ENCODE peak calls at places on chromosomes 11 and 22, in ten cellular contexts. M, E, Y, J, H, Z, R, G, L and O are unnamed samples.

GRCh38 chr11:57499413-57499982 is 16.0 kb downstream of the SLC43A1 start:
- DNase-seq in M (peak), E (peak), Y (peak), J (peak), H (peak), Z (peak), R (peak), G (peak), L (peak), O (peak)

GRCh38 chr22:39622881-39623367 is 52.4 kb downstream of the CACNA1I start:
- DNase-seq in M (peak), E (no peak), Y (no peak), J (peak), H (no peak), Z (no peak), R (peak), G (peak), L (peak), O (peak)

GRCh38 chr11:20474176-20474950 is 86.8 kb downstream of the PRMT3 start:
- DNase-seq in M (peak), E (no peak), Y (no peak), J (no peak), H (no peak), Z (no peak), R (no peak), G (no peak), L (no peak), O (no peak)

GRCh38 chr11:48141475-48142100 is 75.0 kb upstream of the OR4B1 start:
- DNase-seq in M (no peak), E (no peak), Y (no peak), J (no peak), H (peak), Z (no peak), R (no peak), G (peak), L (peak), O (peak)

GRCh38 chr11:13098067-13098466 is 89.0 kb downstream of the RASSF10 start:
- DNase-seq in M (no peak), E (no peak), Y (no peak), J (no peak), H (no peak), Z (no peak), R (no peak), G (peak), L (no peak), O (no peak)

GRCh38 chr11:3217751-3218482 is 696 bp downstream of the MRGPRG start:
- DNase-seq in M (peak), E (peak), Y (no peak), J (no peak), H (no peak), Z (no peak), R (no peak), G (no peak), L (peak), O (no peak)

GRCh38 chr22:42912049-42912448 is 55.0 kb upstream of the ARFGAP3 start:
- DNase-seq in M (no peak), E (no peak), Y (no peak), J (no peak), H (no peak), Z (no peak), R (no peak), G (no peak), L (no peak), O (peak)

GRCh38 chr11:6817668-6818067 is 18.2 kb upstream of the OR6A2 start:
- DNase-seq in M (no peak), E (no peak), Y (no peak), J (no peak), H (no peak), Z (no peak), R (no peak), G (peak), L (no peak), O (no peak)

GRCh38 chr22:46592390-46592872 is 27.8 kb upstream of the GRAMD4 start:
- DNase-seq in M (no peak), E (no peak), Y (no peak), J (no peak), H (peak), Z (peak), R (peak), G (peak), L (no peak), O (no peak)

GRCh38 chr11:119320593-119321524 is 3.9 kb upstream of the MCAM start:
- DNase-seq in M (no peak), E (peak), Y (no peak), J (no peak), H (peak), Z (no peak), R (peak), G (peak), L (peak), O (peak)

GRCh38 chr11:74262725-74263124 is 48.7 kb downstream of the P4HA3 start:
- DNase-seq in M (no peak), E (no peak), Y (no peak), J (no peak), H (no peak), Z (no peak), R (no peak), G (no peak), L (no peak), O (no peak)

GRCh38 chr11:45092901-45093760 is 53.3 kb upstream of the PRDM11 start:
- DNase-seq in M (no peak), E (no peak), Y (no peak), J (no peak), H (peak), Z (no peak), R (no peak), G (peak), L (no peak), O (peak)

GRCh38 chr11:113505541-113506375 is 30.6 kb upstream of the DRD2 start:
- DNase-seq in M (peak), E (no peak), Y (no peak), J (no peak), H (peak), Z (no peak), R (no peak), G (peak), L (no peak), O (no peak)

GRCh38 chr11:72742522-72743320 is 9.5 kb downstream of the ARAP1 start:
- DNase-seq in M (no peak), E (no peak), Y (no peak), J (no peak), H (no peak), Z (no peak), R (no peak), G (no peak), L (no peak), O (no peak)

GRCh38 chr11:71184421-71185210 is 67.8 kb downstream of the SHANK2 start:
- DNase-seq in M (no peak), E (peak), Y (no peak), J (no peak), H (no peak), Z (no peak), R (no peak), G (no peak), L (no peak), O (no peak)

GRCh38 chr11:116787436-116787785 is 412 bp downstream of the ZPR1 start:
- DNase-seq in M (no peak), E (no peak), Y (no peak), J (no peak), H (no peak), Z (no peak), R (no peak), G (no peak), L (no peak), O (no peak)

DNA sequence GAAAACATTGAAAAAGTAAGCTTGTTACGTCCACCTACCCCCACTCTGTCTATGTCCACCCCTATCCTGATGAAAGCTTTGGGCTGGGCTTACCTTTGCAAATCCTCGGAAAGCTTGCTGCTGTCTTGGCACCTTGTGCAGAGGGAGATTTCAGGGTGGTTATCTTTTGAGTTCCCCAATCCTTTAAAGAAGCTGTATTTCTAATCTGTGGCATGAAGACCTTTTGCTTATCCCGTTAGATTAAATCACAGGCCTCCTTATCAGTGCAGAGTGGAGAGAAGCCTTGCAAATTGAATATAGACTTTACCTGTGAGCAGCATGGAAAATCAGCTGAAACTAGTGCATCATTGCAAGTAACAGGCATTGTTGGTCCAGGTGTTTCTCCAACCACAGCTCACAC is 580.6 kb upstream of the ANO5 start:
- DNase-seq in M (no peak), E (no peak), Y (no peak), J (no peak), H (no peak), Z (no peak), R (no peak), G (no peak), L (no peak), O (no peak)
- TF ChIP-seq CTCF in M (no peak), E (no peak), Y (no peak), J (no peak), H (no peak), Z (no peak), R (no peak), G (no peak), L (no peak), O (no peak)

GRCh38 chr11:129885381-129885780 is 10.0 kb downstream of the NFRKB start:
- DNase-seq in M (no peak), E (no peak), Y (no peak), J (no peak), H (no peak), Z (no peak), R (no peak), G (no peak), L (no peak), O (no peak)

GRCh38 chr11:129880311-129880710 is 15.1 kb downstream of the NFRKB start:
- DNase-seq in M (no peak), E (no peak), Y (no peak), J (no peak), H (no peak), Z (no peak), R (no peak), G (no peak), L (no peak), O (no peak)

GRCh38 chr11:129884581-129884980 is 10.8 kb downstream of the NFRKB start:
- DNase-seq in M (no peak), E (no peak), Y (no peak), J (no peak), H (no peak), Z (no peak), R (no peak), G (no peak), L (no peak), O (no peak)

GRCh38 chr11:129881570-129882170 is 13.7 kb downstream of the NFRKB start:
- DNase-seq in M (peak), E (no peak), Y (no peak), J (no peak), H (no peak), Z (no peak), R (peak), G (peak), L (peak), O (peak)
- TF ChIP-seq CTCF in M (peak), E (peak), Y (peak), J (peak), H (peak), Z (peak), R (peak), G (peak), L (peak), O (peak)

GRCh38 chr11:35403765-35404396 is 15.5 kb downstream of the SLC1A2 start:
- DNase-seq in M (no peak), E (no peak), Y (no peak), J (no peak), H (no peak), Z (no peak), R (no peak), G (no peak), L (peak), O (no peak)

GRCh38 chr11:35407041-35407440 is 12.3 kb downstream of the SLC1A2 start:
- DNase-seq in M (no peak), E (no peak), Y (no peak), J (no peak), H (no peak), Z (no peak), R (no peak), G (no peak), L (no peak), O (no peak)

GRCh38 chr11:35402751-35403454 is 16.5 kb downstream of the SLC1A2 start:
- DNase-seq in M (no peak), E (no peak), Y (no peak), J (no peak), H (no peak), Z (no peak), R (no peak), G (no peak), L (no peak), O (no peak)

GRCh38 chr11:35398881-35399280 is 20.5 kb downstream of the SLC1A2 start:
- DNase-seq in M (no peak), E (no peak), Y (no peak), J (no peak), H (no peak), Z (no peak), R (no peak), G (peak), L (no peak), O (no peak)

GRCh38 chr11:35404397-35404775 is 15.0 kb downstream of the SLC1A2 start:
- DNase-seq in M (peak), E (no peak), Y (no peak), J (no peak), H (no peak), Z (no peak), R (peak), G (peak), L (peak), O (peak)
- TF ChIP-seq CTCF in M (peak), E (peak), Y (peak), J (peak), H (peak), Z (peak), R (peak), G (peak), L (peak), O (peak)

DNA sequence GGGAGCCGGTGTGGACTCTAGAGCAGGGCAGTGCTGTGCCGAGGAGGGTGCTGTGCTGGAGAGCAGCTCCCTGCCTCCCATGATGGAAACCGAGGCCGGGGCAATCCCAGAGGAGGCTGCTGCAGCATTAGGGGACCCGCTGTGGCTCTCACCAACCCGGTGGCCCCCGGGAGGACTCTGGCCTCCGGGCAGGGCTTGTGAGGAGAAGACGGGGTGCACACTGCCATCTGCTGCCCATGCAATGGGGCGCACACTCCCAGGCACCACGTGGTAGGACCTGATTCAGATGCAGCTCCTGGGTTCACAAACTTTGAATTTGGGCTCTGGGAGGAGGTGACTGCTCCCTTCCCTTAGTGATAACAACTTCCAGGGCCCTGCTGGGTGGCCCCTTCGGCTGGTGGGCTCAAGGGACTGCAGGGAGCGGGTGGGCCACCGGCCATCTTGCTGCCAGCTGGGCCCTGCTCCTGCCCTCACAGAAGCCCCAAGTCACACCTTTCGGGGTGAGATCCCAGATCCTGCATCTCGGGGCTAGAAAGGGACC is 93.8 kb upstream of the FGF3 start:
- DNase-seq in M (peak), E (peak), Y (no peak), J (no peak), H (no peak), Z (no peak), R (peak), G (peak), L (no peak), O (no peak)
- TF ChIP-seq CTCF in M (peak), E (no peak), Y (peak), J (peak), H (no peak), Z (peak), R (peak), G (peak), L (no peak), O (peak)

DNA sequence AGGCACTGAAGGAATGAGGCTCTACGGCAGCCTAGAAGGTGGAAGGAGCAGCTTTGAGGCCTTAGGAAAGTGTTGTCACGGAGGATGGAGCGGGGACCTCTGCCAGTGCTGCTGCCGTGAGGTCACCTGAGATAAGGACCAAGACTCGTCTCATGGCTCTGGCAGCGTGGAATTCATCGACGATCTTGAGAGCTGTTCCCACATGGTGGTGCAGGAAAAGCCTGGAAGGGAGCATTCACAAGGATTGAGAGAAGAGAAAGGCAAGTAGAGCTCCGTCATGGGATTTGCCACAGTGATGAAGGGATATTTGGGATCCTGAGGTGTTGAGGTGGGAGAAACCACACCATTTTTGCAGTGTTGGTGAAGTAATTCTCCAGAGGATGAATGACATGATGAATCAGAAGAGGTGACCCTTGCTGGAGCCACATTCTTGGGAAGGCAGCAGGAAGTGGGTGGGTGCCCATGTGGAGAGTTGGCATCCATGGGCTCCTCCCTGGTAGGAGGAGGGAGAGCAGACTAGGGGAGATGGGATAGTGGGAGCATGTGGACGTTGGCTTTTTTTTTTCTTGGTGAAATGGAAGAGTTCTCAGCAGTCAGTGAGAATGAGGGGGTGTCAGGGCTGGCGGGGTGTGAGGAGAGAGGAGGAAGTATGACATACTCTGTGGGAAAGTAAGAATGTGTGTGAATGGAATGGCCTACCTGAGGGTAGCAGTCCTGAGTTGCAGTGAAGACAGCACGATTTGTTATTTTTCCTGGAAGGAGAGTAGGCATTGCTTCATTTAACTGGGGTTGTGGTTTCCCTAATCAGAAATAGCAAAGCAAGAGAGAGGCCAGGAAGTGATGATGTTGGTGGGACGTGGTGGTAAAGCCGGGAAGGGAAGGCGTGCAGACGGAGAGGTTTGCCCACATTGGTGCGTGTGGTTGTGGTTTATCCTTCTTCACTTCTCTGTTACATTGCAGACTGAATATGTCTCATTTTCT is 11.1 kb downstream of the PPP6R3 start:
- DNase-seq in M (no peak), E (no peak), Y (no peak), J (no peak), H (peak), Z (no peak), R (peak), G (peak), L (no peak), O (peak)
- TF ChIP-seq CTCF in M (no peak), E (no peak), Y (no peak), J (no peak), H (no peak), Z (no peak), R (no peak), G (no peak), L (no peak), O (no peak)

GRCh38 chr11:87039371-87039770 is 1.6 kb downstream of the TMEM135 start:
- DNase-seq in M (no peak), E (no peak), Y (no peak), J (no peak), H (peak), Z (no peak), R (no peak), G (peak), L (no peak), O (peak)

GRCh38 chr11:87036756-87037449 is 831 bp upstream of the TMEM135 start:
- DNase-seq in M (peak), E (no peak), Y (no peak), J (no peak), H (no peak), Z (no peak), R (peak), G (no peak), L (peak), O (no peak)

GRCh38 chr11:87035976-87036583 is 1.7 kb upstream of the TMEM135 start:
- DNase-seq in M (no peak), E (no peak), Y (no peak), J (no peak), H (no peak), Z (no peak), R (no peak), G (no peak), L (no peak), O (no peak)

GRCh38 chr11:87038235-87038960 is 664 bp downstream of the TMEM135 start:
- DNase-seq in M (no peak), E (no peak), Y (no peak), J (no peak), H (no peak), Z (no peak), R (peak), G (no peak), L (no peak), O (no peak)

DNA sequence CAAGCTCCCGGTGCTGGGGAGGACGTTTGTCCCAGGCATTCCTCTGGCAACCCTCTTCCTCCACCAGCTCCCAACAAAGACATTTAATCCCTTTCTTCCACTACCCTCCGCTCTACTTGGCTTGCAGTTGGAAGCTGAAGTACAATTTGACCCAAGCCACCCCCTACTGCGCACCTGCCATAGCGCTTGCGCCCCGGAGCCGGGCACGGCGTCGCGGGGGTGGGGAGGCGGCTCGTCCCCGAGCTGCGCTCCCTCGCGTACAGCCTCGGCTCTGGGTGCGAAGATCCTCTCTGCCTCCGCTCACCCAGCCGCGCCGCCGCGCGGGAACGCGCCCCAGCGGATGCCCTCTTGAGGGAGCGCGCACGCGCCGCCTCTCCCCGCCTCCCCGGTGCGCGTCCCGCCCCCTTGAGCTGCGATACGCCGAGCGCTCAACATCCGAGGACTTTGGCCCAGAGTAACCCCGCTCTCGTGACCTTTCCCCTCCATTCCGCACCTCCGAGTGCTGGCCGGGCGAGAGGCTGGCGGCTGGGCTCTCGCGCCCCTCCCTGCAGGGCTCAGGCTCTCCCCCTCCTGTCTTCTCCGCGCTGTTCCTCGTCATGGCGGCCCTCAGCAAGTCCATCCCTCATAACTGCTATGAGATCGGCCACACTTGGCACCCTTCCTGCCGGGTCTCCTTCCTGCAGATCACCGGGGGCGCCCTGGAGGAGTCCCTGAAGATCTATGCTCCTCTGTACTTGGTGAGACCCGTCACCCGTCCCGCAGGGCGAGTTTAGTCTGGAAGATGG is at the start of gene TMEM135:
- DNase-seq in M (peak), E (peak), Y (peak), J (peak), H (peak), Z (peak), R (peak), G (peak), L (peak), O (peak)
- TF ChIP-seq CTCF in M (no peak), E (no peak), Y (peak), J (peak), H (no peak), Z (no peak), R (no peak), G (no peak), L (peak), O (peak)

GRCh38 chr11:93540337-93540736 is 2.9 kb downstream of the SMCO4 start:
- DNase-seq in M (no peak), E (no peak), Y (no peak), J (no peak), H (no peak), Z (no peak), R (no peak), G (no peak), L (no peak), O (no peak)

GRCh38 chr11:93537022-93537421 is 6.2 kb downstream of the SMCO4 start:
- DNase-seq in M (peak), E (no peak), Y (no peak), J (no peak), H (no peak), Z (no peak), R (no peak), G (no peak), L (peak), O (no peak)

GRCh38 chr11:93537767-93538261 is 5.4 kb downstream of the SMCO4 start:
- DNase-seq in M (no peak), E (no peak), Y (no peak), J (no peak), H (peak), Z (no peak), R (no peak), G (no peak), L (peak), O (peak)

GRCh38 chr11:93532285-93532789 is 10.9 kb downstream of the SMCO4 start:
- DNase-seq in M (peak), E (no peak), Y (no peak), J (no peak), H (peak), Z (no peak), R (no peak), G (no peak), L (no peak), O (no peak)

GRCh38 chr11:93536346-93536871 is 6.8 kb downstream of the SMCO4 start:
- DNase-seq in M (no peak), E (no peak), Y (no peak), J (no peak), H (no peak), Z (no peak), R (no peak), G (no peak), L (no peak), O (no peak)
- TF ChIP-seq CTCF in M (no peak), E (no peak), Y (no peak), J (no peak), H (no peak), Z (no peak), R (no peak), G (no peak), L (no peak), O (no peak)